ENCODE peak calls at places on chromosomes 11 and 22, in five cellular contexts. E, Q, U, Y and H are unnamed samples.

GRCh38 chr11:19347911-19348310 is 107.2 kb upstream of the E2F8 start:
- DNase-seq in Y (no peak), U (peak; percentile 31), Q (no peak), E (no peak), H (no peak)

GRCh38 chr11:2846056-2846455 is 39.5 kb downstream of the CDKN1C start:
- DNase-seq in E (no peak), Q (no peak), Y (peak; percentile 20), U (no peak), H (no peak)

GRCh38 chr22:44207981-44208317 is 27.2 kb downstream of the PARVG start:
- DNase-seq in U (no peak), E (no peak), Q (no peak), Y (no peak), H (no peak)

GRCh38 chr11:8683115-8683807 is 669 bp downstream of the RPL27A start:
- DNase-seq in U (peak; percentile 45), Y (peak; percentile 38), Q (no peak), E (no peak), H (peak; percentile 14)

GRCh38 chr11:121291896-121292502 is 572 bp upstream of the SC5D start:
- DNase-seq in U (no peak), Y (peak; percentile 24), Q (no peak), E (no peak), H (no peak)

GRCh38 chr11:65288706-65289536 is 25.7 kb upstream of the CDC42EP2 start:
- DNase-seq in Q (no peak), U (no peak), E (no peak), Y (no peak), H (no peak)

GRCh38 chr11:11157201-11157600 is 195.8 kb downstream of the CSNK2A3 start:
- DNase-seq in E (peak; percentile 37), Q (peak; percentile 74), Y (peak; percentile 67), U (peak; percentile 73), H (peak; percentile 59)

GRCh38 chr11:47607380-47607779 is 13.2 kb upstream of the C1QTNF4 start:
- DNase-seq in Q (no peak), U (no peak), E (no peak), Y (peak; percentile 96), H (no peak)

GRCh38 chr11:128607819-128608218 is 20.5 kb upstream of the ETS1 start:
- DNase-seq in U (no peak), E (no peak), Y (no peak), Q (no peak), H (no peak)

GRCh38 chr11:45661417-45662055 is 3.9 kb downstream of the CHST1 start:
- DNase-seq in U (no peak), Y (no peak), Q (no peak), E (no peak), H (no peak)

GRCh38 chr11:102812188-102812587 is 14.2 kb upstream of the MMP1 start:
- DNase-seq in Q (no peak), U (no peak), Y (no peak), E (no peak), H (no peak)

GRCh38 chr22:41857160-41857859 is 24.4 kb downstream of the SREBF2 start:
- DNase-seq in E (peak; percentile 63), Y (peak; percentile 85), Q (peak; percentile 59), U (peak; percentile 70), H (peak; percentile 48)

GRCh38 chr11:926341-926916 is 759 bp downstream of the AP2A2 start:
- DNase-seq in U (peak; percentile 24), E (no peak), Y (peak; percentile 85), Q (no peak), H (no peak)

GRCh38 chr11:112617089-112617407 is 344.2 kb upstream of the NCAM1 start:
- DNase-seq in Q (no peak), E (no peak), Y (no peak), U (no peak), H (no peak)

GRCh38 chr11:24588075-24588474 is 91.2 kb downstream of the LUZP2 start:
- DNase-seq in U (no peak), Q (no peak), E (no peak), Y (peak; percentile 58), H (no peak)

GRCh38 chr11:118672865-118673264 is 6.6 kb downstream of the TREH start:
- DNase-seq in E (no peak), Q (no peak), Y (peak; percentile 47), U (no peak), H (no peak)

GRCh38 chr11:118671254-118671653 is 8.2 kb downstream of the TREH start:
- DNase-seq in E (no peak), Y (no peak), Q (no peak), U (no peak), H (no peak)

GRCh38 chr11:118673361-118674093 is 5.9 kb downstream of the TREH start:
- DNase-seq in U (no peak), Y (no peak), Q (no peak), E (no peak), H (no peak)

GRCh38 chr11:118677977-118678376 is 1.5 kb downstream of the TREH start:
- DNase-seq in E (no peak), Y (no peak), Q (no peak), U (no peak), H (no peak)

DNA sequence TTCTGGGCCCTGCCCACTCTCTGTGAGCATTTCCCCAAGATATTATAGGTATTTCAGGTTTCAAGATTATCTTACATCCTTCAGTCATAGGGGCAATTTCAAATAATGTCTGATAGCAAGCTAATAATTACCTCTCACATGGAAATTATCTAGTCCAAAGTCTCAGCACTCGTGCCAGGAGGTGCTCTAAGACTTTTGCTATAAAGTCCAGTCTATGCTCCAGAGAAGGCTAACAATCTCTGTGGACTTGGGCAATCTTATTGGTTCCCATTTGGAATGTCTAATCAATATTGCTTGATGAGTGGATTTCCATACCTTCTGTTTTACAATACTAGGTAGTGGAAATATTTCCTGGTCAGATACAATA is 5.4 kb downstream of the TREH start:
- DNase-seq in E (no peak), Y (no peak), Q (no peak), U (no peak), H (no peak)
- H3K9me3 ChIP-seq in E (no peaks in the 10 kb centered on the region), Y (no peaks in the 10 kb centered on the region), Q (no peaks in the 10 kb centered on the region), U (no peaks in the 10 kb centered on the region), H (no peaks in the 10 kb centered on the region)

GRCh38 chr11:55345306-55345705 is 2.3 kb downstream of the OR4A16 start:
- DNase-seq in Y (no peak), Q (no peak), U (no peak), E (no peak), H (no peak)
- H3K9me3 ChIP-seq in Y (no peaks in the 10 kb centered on the region), Q (peaks cover 4% of the 10 kb centered on the region), U (peaks cover 29% of the 10 kb centered on the region), E (no peaks in the 10 kb centered on the region), H (no peaks in the 10 kb centered on the region)

GRCh38 chr11:130088909-130089668 is 19.4 kb downstream of the APLP2 start:
- DNase-seq in Q (no peak), E (no peak), Y (no peak), U (peak; percentile 74), H (no peak)

GRCh38 chr11:130088217-130088616 is 18.5 kb downstream of the APLP2 start:
- DNase-seq in U (no peak), Y (no peak), Q (no peak), E (no peak), H (no peak)

GRCh38 chr11:130085671-130086070 is 16.0 kb downstream of the APLP2 start:
- DNase-seq in Q (no peak), U (no peak), E (no peak), Y (no peak), H (no peak)

GRCh38 chr11:130086627-130087026 is 16.9 kb downstream of the APLP2 start:
- DNase-seq in Q (no peak), Y (no peak), U (no peak), E (no peak), H (no peak)

DNA sequence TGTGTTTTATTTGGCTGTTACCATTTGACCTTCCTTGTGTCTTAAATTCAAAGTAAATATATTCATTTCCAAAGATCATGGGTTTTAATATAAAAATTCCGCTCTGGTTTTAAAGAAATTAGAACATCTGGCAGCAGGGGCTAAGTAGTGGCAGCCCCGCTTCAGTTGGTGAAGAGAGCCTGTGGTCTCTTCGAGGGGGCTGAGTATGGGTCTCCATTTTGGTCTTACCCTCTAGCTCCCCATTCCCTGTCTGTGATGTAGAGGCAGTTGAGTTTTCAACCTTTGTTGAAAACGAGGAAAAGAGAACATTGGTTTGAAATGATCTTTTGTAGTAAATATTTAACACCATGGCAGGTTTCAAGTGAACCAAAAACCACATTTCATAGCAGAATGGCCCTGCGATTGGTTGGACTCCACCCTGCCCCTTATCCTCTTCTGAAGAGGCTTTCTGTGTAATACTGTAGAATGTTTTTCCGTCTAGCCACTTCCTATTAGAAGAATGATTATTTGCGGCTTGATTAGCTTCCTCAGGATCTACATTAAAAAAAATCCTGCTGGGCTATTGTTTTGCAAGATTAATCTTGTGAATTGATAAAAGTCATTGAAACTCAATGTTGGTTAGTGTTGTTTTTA is 17.7 kb downstream of the APLP2 start:
- DNase-seq in E (no peak), Q (no peak), Y (no peak), U (no peak), H (no peak)
- H3K9me3 ChIP-seq in E (no peaks in the 10 kb centered on the region), Q (no peaks in the 10 kb centered on the region), Y (no peaks in the 10 kb centered on the region), U (no peaks in the 10 kb centered on the region), H (no peaks in the 10 kb centered on the region)

DNA sequence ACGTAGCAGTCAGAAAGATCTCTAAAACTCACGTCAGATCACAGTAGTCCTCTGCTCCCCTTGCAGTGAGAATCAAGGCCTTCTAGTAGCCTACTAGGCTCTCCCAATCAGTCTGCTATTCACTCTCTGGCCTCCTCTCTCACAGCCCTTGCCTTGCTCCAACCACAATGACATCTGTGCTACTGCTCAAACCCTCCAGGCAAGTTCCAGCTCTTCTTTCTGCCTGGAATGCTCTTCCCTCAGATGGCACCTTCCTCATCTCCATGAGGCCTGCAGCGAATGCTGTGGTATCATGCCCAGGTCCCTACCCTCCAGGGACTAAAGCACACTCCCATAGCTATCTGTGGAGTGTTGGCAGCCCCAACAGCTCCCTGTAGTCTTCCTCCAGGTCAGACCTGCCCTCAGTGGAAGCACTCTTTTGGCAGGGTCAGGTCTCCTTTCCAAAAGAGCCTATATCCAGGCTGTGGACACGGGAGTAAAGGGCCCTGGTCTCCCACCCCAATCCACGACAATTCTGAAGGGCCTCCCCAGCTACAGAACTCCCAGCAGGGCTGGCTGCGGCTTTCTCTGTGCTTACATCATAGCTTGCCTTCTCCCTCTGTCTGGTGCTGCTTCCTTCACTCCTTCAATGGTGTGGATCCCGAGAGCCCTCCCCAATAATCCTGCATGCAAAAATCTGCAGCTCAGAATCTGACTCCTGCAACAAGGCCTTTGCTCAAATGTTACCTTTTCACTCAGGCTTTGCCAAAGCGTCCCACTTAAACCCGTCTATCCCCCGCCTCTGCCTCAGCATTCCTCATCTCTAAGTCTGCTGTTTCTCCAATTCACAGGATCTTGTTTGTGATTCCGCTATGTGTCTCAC is 8.9 kb downstream of the HIRA start:
- DNase-seq in U (no peak), Q (no peak), E (no peak), Y (no peak), H (no peak)
- H3K9me3 ChIP-seq in U (no peaks in the 10 kb centered on the region), Q (no peaks in the 10 kb centered on the region), E (no peaks in the 10 kb centered on the region), Y (no peaks in the 10 kb centered on the region), H (no peaks in the 10 kb centered on the region)

GRCh38 chr22:47194476-47195155 is 432.2 kb downstream of the TBC1D22A start:
- DNase-seq in U (no peak), Q (no peak), E (no peak), Y (no peak), H (no peak)
- H3K9me3 ChIP-seq in U (no peaks in the 10 kb centered on the region), Q (no peaks in the 10 kb centered on the region), E (no peaks in the 10 kb centered on the region), Y (no peaks in the 10 kb centered on the region), H (no peaks in the 10 kb centered on the region)

GRCh38 chr11:70733327-70734325 is 335.3 kb downstream of the CTTN start:
- DNase-seq in Q (no peak), E (no peak), Y (no peak), U (no peak), H (no peak)
- H3K9me3 ChIP-seq in Q (no peaks in the 10 kb centered on the region), E (no peaks in the 10 kb centered on the region), Y (no peaks in the 10 kb centered on the region), U (no peaks in the 10 kb centered on the region), H (no peaks in the 10 kb centered on the region)